ENCODE peak calls at places on chromosome 14, in four cellular contexts. P, V, M and H are unnamed samples.

GRCh38 chr14:72558721-72559120 is 335.2 kb downstream of the DPF3 start:
- DNase-seq in P (peak; percentile 49), V (no peak), M (no peak), H (no peak)

GRCh38 chr14:35985504-35986218 is 159.5 kb downstream of the BRMS1L start:
- DNase-seq in P (no peak), V (no peak), M (no peak), H (no peak)

GRCh38 chr14:94056579-94057308 is 24.3 kb downstream of the DDX24 start:
- DNase-seq in P (no peak), V (no peak), M (no peak), H (no peak)

GRCh38 chr14:22494486-22495135 is 94.4 kb downstream of the DAD1 start:
- DNase-seq in P (no peak), V (no peak), M (no peak), H (no peak)

GRCh38 chr14:90509403-90509802 is 112.6 kb downstream of the CALM1 start:
- DNase-seq in P (no peak), V (no peak), M (no peak), H (no peak)

GRCh38 chr14:60722836-60723217 is 1.3 kb downstream of the SIX4 start:
- DNase-seq in P (no peak), V (peak; percentile 53), M (no peak), H (no peak)

GRCh38 chr14:50794063-50794645 is 36.8 kb downstream of the NIN start:
- DNase-seq in P (no peak), V (no peak), M (no peak), H (no peak)

GRCh38 chr14:73424453-73424852 is 33.9 kb downstream of the NUMB start:
- DNase-seq in P (no peak), V (no peak), M (no peak), H (no peak)

GRCh38 chr14:89126461-89126860 is 290.6 kb downstream of the FOXN3 start:
- DNase-seq in P (no peak), V (no peak), M (no peak), H (no peak)

GRCh38 chr14:21436567-21437062 is 19.3 kb downstream of the CHD8 start:
- DNase-seq in P (no peak), V (no peak), M (no peak), H (no peak)

GRCh38 chr14:21384494-21384851 is 654 bp upstream of the SUPT16H start:
- DNase-seq in P (no peak), V (no peak), M (no peak), H (no peak)

GRCh38 chr14:90697577-90698206 is 118.5 kb downstream of the TTC7B start:
- DNase-seq in P (peak; percentile 86), V (peak; percentile 88), M (peak; percentile 85), H (peak; percentile 76)

GRCh38 chr14:105880616-105881015 is 354.2 kb downstream of the TMEM121 start:
- DNase-seq in P (peak; percentile 9), V (peak; percentile 3), M (peak; percentile 7), H (no peak)

GRCh38 chr14:85532981-85533820 is 3.3 kb downstream of the FLRT2 start:
- DNase-seq in P (peak; percentile 64), V (peak; percentile 70), M (peak; percentile 42), H (peak; percentile 57)

GRCh38 chr14:80781968-80782367 is 159.6 kb downstream of the CEP128 start:
- DNase-seq in P (no peak), V (no peak), M (no peak), H (no peak)

GRCh38 chr14:94481468-94482131 is 5.6 kb upstream of the SERPINA9 start:
- DNase-seq in P (no peak), V (no peak), M (no peak), H (no peak)

GRCh38 chr14:99463974-99464373 is 16.7 kb downstream of the SETD3 start:
- DNase-seq in P (no peak), V (no peak), M (no peak), H (no peak)
- H3K27ac ChIP-seq in P (no peak overlapping the region), V (peak overlapping the region; percentile 65), M (no peak overlapping the region), H (no peak overlapping the region)

DNA sequence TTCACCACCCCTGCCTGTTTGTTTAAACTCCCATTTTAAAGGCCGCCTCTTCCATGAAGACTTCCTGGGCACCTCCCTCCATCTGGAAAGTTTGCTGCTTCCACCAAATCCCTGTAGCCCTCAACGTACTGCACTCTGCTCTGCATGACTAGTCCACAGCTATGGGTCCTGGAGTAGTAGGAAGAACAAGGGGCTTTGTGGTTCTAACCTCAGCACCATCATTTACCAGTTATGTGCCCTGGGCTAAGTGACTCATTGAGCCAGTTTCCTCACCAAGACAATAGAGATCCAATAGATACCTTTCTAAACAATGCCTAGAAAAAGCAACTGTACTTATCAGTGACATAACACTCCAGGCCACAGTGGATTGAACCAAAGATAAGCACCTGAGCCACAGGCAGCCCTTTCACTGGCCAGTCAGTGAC is 8.5 kb upstream of the LTBP2 start:
- DNase-seq in P (no peak), V (no peak), M (no peak), H (no peak)
- H3K4me1 ChIP-seq in P (peaks cover 44% of the 10 kb centered on the region), V (peaks cover 15% of the 10 kb centered on the region), M (peaks cover 7% of the 10 kb centered on the region), H (peaks cover 55% of the 10 kb centered on the region)

DNA sequence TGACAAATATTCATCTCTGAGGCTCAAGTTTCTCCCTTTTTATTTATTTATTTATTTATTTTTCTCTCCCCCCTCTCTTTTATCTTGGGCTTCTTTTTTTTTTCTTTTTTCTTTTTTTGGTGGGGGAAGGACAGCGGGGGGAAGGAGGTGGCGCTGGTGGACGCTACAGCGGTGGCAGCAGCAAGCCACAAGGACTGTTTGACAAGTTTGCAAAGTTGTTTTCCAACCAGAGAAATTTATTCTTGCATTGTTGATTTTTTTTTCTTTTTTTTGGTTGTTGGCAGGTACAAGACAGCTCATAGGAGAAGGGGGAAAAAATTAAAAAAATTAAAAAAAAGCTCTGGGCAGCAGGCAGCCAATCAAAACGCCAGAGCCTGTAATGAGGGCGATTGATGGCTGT is 36.4 kb downstream of the BCL11B start:
- DNase-seq in P (no peak), V (no peak), M (no peak), H (no peak)
- H3K27ac ChIP-seq in P (no peak overlapping the region), V (no peak overlapping the region), M (no peak overlapping the region), H (no peak overlapping the region)

GRCh38 chr14:77106666-77107065 is 8.6 kb downstream of the CIPC start:
- DNase-seq in P (no peak), V (peak; percentile 62), M (no peak), H (no peak)

GRCh38 chr14:77109656-77110055 is 11.6 kb downstream of the CIPC start:
- DNase-seq in P (no peak), V (no peak), M (no peak), H (no peak)

GRCh38 chr14:77107228-77107627 is 9.2 kb downstream of the CIPC start:
- DNase-seq in P (peak; percentile 47), V (no peak), M (no peak), H (no peak)

GRCh38 chr14:77110286-77110685 is 12.2 kb downstream of the CIPC start:
- DNase-seq in P (no peak), V (no peak), M (no peak), H (no peak)

DNA sequence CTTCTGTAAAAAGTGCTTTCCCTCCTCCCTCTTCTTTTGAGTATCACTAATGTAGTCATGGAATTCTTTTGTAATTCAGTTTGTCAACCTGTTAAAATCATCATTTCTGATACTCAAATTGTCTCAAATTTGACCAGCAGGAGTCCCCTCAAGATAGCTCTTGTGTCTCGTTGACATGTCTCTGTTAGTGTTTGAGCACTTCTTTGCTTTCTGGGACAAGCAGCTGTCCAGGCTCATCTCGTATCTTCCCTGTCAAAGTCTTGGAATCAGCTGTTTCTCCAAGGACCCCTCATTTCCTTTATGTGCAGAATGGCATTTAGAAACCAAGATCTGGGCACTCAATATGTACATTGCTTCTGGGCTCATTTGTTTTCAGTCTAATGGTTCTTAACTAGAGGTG is 10.7 kb downstream of the CIPC start:
- DNase-seq in P (no peak), V (no peak), M (no peak), H (no peak)
- H3K4me1 ChIP-seq in P (peaks cover 44% of the 10 kb centered on the region), V (peaks cover 87% of the 10 kb centered on the region), M (peaks cover 10% of the 10 kb centered on the region), H (no peaks in the 10 kb centered on the region)

DNA sequence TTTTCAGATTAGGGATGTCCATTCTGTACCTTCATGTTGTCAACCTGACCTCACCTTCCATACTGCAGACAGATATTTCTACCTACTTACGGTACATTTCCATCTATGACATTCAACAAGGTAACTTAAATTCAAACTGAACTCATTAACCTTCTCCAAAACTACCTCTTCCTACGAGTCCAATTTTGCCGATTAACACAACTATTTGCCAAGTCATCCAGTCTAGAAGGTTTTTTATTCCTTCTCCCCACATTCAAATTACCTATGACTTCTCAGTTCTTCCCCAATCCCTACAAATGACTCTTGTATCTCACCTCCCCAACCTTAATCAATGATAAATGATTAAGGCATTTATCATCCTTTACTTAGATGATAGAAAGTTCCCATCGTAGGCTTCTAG is 23.6 kb downstream of the SPTSSA start:
- DNase-seq in P (no peak), V (no peak), M (no peak), H (no peak)
- H3K27ac ChIP-seq in P (no peak overlapping the region), V (no peak overlapping the region), M (no peak overlapping the region), H (no peak overlapping the region)

GRCh38 chr14:39176263-39177167 is 1.5 kb downstream of the PNN start:
- DNase-seq in P (no peak), V (no peak), M (no peak), H (no peak)

GRCh38 chr14:39174560-39175444 is at the start of gene PNN:
- DNase-seq in P (peak; percentile 97), V (peak; percentile 99), M (peak; percentile 97), H (peak; percentile 93)

GRCh38 chr14:39175445-39176262 is 600 bp downstream of the PNN start:
- DNase-seq in P (no peak), V (no peak), M (no peak), H (no peak)

GRCh38 chr14:39169541-39169900 is 612 bp downstream of the TRAPPC6B start:
- DNase-seq in P (no peak), V (no peak), M (no peak), H (no peak)

DNA sequence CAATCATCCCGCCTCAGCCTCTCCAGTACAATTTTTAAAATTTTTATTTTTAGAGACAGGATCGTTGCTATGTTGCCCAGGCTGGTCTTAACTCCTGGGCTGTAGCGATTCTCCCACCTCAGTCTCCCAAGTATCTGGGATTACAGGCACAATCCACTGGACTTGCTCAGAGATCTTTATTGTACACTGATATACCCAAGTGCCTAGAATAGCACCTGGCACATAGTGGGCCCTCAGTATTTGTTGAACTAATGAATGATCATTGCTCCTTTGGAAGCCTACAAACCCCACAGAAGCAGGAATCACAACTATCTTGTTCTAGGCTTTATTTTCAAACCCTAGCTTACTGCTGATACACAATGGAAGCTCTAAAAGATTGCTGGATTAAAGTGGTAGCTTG is 1.9 kb upstream of the PNN start:
- DNase-seq in P (no peak), V (no peak), M (no peak), H (no peak)
- H3K4me1 ChIP-seq in P (peaks cover 23% of the 10 kb centered on the region), V (peaks cover 35% of the 10 kb centered on the region), M (peaks cover 8% of the 10 kb centered on the region), H (no peaks in the 10 kb centered on the region)

GRCh38 chr14:104694475-104694950 is 5.1 kb downstream of the INF2 start:
- DNase-seq in P (no peak), V (no peak), M (no peak), H (no peak)
- H3K27ac ChIP-seq in P (peak overlapping the region; percentile 93), V (peak overlapping the region; percentile 60), M (peak overlapping the region; percentile 31), H (peak overlapping the region; percentile 94)